ENCODE peak calls at places on chromosomes 16 and 17, in ten cellular contexts. G is Peyer's patch; K is CD8-positive, alpha-beta T cell; O is substantia nigra; P is NCI-H1048; W is GM12864; X is dorsolateral prefrontal cortex; F is activated effector memory CD4-positive, alpha-beta T cell treated with Interleukin-2 at 50 U/mL for 16 hours; B is HFFc6; T is stimulated activated CD4-positive, alpha-beta T cell treated with anti-CD3 and anti-CD28 coated beads, TNF-alpha, amount 100 ng/mL, for 1 hour. I is an unnamed sample.

GRCh38 chr17:70855401-70856054 is 686.2 kb downstream of the KCNJ2 start:
- DNase-seq in G (no peak), K (no peak), O (no peak), P (no peak), W (no peak), X (no peak), F (no peak), B (no peak), T (no peak), I (peak)

GRCh38 chr16:16004314-16004749 is 54.9 kb downstream of the ABCC1 start:
- DNase-seq in G (no peak), K (no peak), O (no peak), P (no peak), W (no peak), X (no peak), F (no peak), B (peak), T (no peak), I (no peak)

GRCh38 chr16:87344931-87345631 is 27.9 kb upstream of the C16orf95 start:
- DNase-seq in G (peak), K (peak), O (no peak), P (no peak), W (no peak), X (no peak), F (peak), B (no peak), T (peak), I (peak)

GRCh38 chr17:57068222-57068658 is 16.8 kb upstream of the AKAP1 start:
- DNase-seq in G (no peak), K (no peak), O (no peak), P (no peak), W (no peak), X (no peak), F (no peak), B (no peak), T (no peak), I (peak)

GRCh38 chr17:78745407-78746088 is 36.5 kb downstream of the CYTH1 start:
- DNase-seq in G (peak), K (peak), O (no peak), P (no peak), W (no peak), X (no peak), F (no peak), B (peak), T (no peak), I (peak)

GRCh38 chr17:70642059-70642458 is 472.7 kb downstream of the KCNJ2 start:
- DNase-seq in G (no peak), K (no peak), O (no peak), P (no peak), W (no peak), X (no peak), F (no peak), B (no peak), T (no peak), I (peak)

GRCh38 chr16:78283668-78284251 is 184.3 kb downstream of the WWOX start:
- DNase-seq in G (no peak), K (no peak), O (no peak), P (no peak), W (no peak), X (no peak), F (no peak), B (no peak), T (no peak), I (no peak)

GRCh38 chr16:85746431-85747227 is 4.3 kb downstream of the C16orf74 start:
- DNase-seq in G (peak), K (no peak), O (no peak), P (no peak), W (no peak), X (no peak), F (no peak), B (peak), T (no peak), I (no peak)

GRCh38 chr17:38341035-38341721 is 2.6 kb downstream of the GPR179 start:
- DNase-seq in G (no peak), K (no peak), O (peak), P (no peak), W (no peak), X (peak), F (no peak), B (no peak), T (no peak), I (peak)

GRCh38 chr17:44197980-44198720 is 1.5 kb downstream of the ATXN7L3 start:
- DNase-seq in G (peak), K (peak), O (no peak), P (no peak), W (peak), X (no peak), F (no peak), B (peak), T (no peak), I (peak)

GRCh38 chr16:14392960-14393359 is 237.1 kb downstream of the PARN start:
- DNase-seq in G (no peak), K (no peak), O (no peak), P (no peak), W (no peak), X (no peak), F (no peak), B (no peak), T (no peak), I (no peak)

GRCh38 chr17:19867094-19867653 is 562 bp downstream of the ULK2 start:
- DNase-seq in G (peak), K (peak), O (peak), P (no peak), W (no peak), X (peak), F (peak), B (peak), T (no peak), I (peak)

GRCh38 chr16:86651823-86652222 is 73.5 kb downstream of the FOXL1 start:
- DNase-seq in G (no peak), K (no peak), O (no peak), P (no peak), W (no peak), X (no peak), F (no peak), B (no peak), T (no peak), I (no peak)

GRCh38 chr17:76868669-76869208 is 535 bp downstream of the MGAT5B start:
- DNase-seq in G (no peak), K (peak), O (no peak), P (no peak), W (no peak), X (no peak), F (no peak), B (no peak), T (no peak), I (peak)

GRCh38 chr16:81004646-81005353 is 1.9 kb downstream of the CMC2 start:
- DNase-seq in G (no peak), K (peak), O (no peak), P (no peak), W (peak), X (no peak), F (no peak), B (peak), T (no peak), I (peak)

GRCh38 chr17:70608193-70608592 is 438.9 kb downstream of the KCNJ2 start:
- DNase-seq in G (no peak), K (no peak), O (no peak), P (no peak), W (no peak), X (no peak), F (no peak), B (no peak), T (no peak), I (no peak)

GRCh38 chr17:82782657-82783207 is 30.9 kb downstream of the TBCD start:
- DNase-seq in G (no peak), K (no peak), O (no peak), P (no peak), W (no peak), X (no peak), F (no peak), B (no peak), T (no peak), I (no peak)

GRCh38 chr16:54239441-54239840 is 47.1 kb downstream of the IRX3 start:
- DNase-seq in G (no peak), K (no peak), O (no peak), P (no peak), W (no peak), X (no peak), F (no peak), B (no peak), T (no peak), I (no peak)

GRCh38 chr16:51409001-51409675 is 258.1 kb upstream of the SALL1 start:
- DNase-seq in G (no peak), K (no peak), O (no peak), P (no peak), W (no peak), X (no peak), F (no peak), B (no peak), T (no peak), I (no peak)

GRCh38 chr17:42310281-42311156 is 22.2 kb downstream of the STAT5A start:
- DNase-seq in G (no peak), K (no peak), O (no peak), P (no peak), W (no peak), X (no peak), F (no peak), B (no peak), T (no peak), I (peak)

GRCh38 chr17:4881761-4882555 is 17.4 kb upstream of the C17orf107 start:
- DNase-seq in G (peak), K (peak), O (peak), P (peak), W (peak), X (peak), F (peak), B (peak), T (no peak), I (peak)

GRCh38 chr16:86884256-86884655 is 305.9 kb downstream of the FOXL1 start:
- DNase-seq in G (no peak), K (no peak), O (no peak), P (no peak), W (no peak), X (no peak), F (no peak), B (no peak), T (no peak), I (no peak)

GRCh38 chr17:18256776-18257175 is 1.8 kb downstream of the FLII start:
- DNase-seq in G (no peak), K (no peak), O (no peak), P (no peak), W (no peak), X (no peak), F (no peak), B (no peak), T (no peak), I (no peak)

GRCh38 chr17:66904760-66905637 is 59.5 kb upstream of the CACNG4 start:
- DNase-seq in G (no peak), K (no peak), O (no peak), P (no peak), W (no peak), X (no peak), F (no peak), B (no peak), T (no peak), I (peak)

GRCh38 chr16:80230328-80231117 is 310.3 kb upstream of the DYNLRB2 start:
- DNase-seq in G (no peak), K (no peak), O (no peak), P (no peak), W (no peak), X (no peak), F (no peak), B (no peak), T (no peak), I (no peak)

GRCh38 chr16:89863741-89864391 is 9.5 kb upstream of the TCF25 start:
- DNase-seq in G (peak), K (peak), O (no peak), P (no peak), W (peak), X (no peak), F (peak), B (no peak), T (no peak), I (no peak)

GRCh38 chr17:79154446-79154845 is 79.8 kb downstream of the ENGASE start:
- DNase-seq in G (no peak), K (no peak), O (no peak), P (no peak), W (no peak), X (no peak), F (no peak), B (no peak), T (no peak), I (no peak)

I was measured in left kidney.